ENCODE peak calls at places on chromosomes 5 and 9, in five cellular contexts. R is H9, N is kidney, A is IMR-90, W is SK-N-SH. H is an unnamed sample.
A peak's percentile ranks its signal among the peaks of the same experiment; 100 is the strongest.

GRCh38 chr9:36158917-36159316 is 10.3 kb upstream of the CCIN start:
- DNase-seq in R (no peak), N (peak; percentile 8), A (peak; percentile 35), W (no peak), H (no peak)

GRCh38 chr5:143494162-143494561 is 90.7 kb upstream of the NR3C1 start:
- DNase-seq in R (no peak), N (no peak), A (peak; percentile 94), W (no peak), H (no peak)

GRCh38 chr5:38555354-38556114 is 912 bp downstream of the LIFR start:
- DNase-seq in R (no peak), N (no peak), A (no peak), W (no peak), H (no peak)

GRCh38 chr9:14238518-14238917 is 75.4 kb downstream of the NFIB start:
- DNase-seq in R (peak; percentile 33), N (no peak), A (peak; percentile 58), W (no peak), H (no peak)

GRCh38 chr9:19925674-19926503 is 137.1 kb upstream of the SLC24A2 start:
- DNase-seq in R (peak; percentile 91), N (peak; percentile 71), A (peak; percentile 68), W (peak; percentile 77), H (peak; percentile 79)

GRCh38 chr9:38622083-38622674 is 1.8 kb upstream of the ANKRD18A start:
- DNase-seq in R (peak; percentile 53), N (peak; percentile 79), A (no peak), W (peak; percentile 64), H (peak; percentile 52)

GRCh38 chr5:62268239-62268638 is 37.8 kb upstream of the KIF2A start:
- DNase-seq in R (no peak), N (no peak), A (no peak), W (no peak), H (peak; percentile 73)

GRCh38 chr5:114237766-114238165 is 124.1 kb upstream of the KCNN2 start:
- DNase-seq in R (no peak), N (no peak), A (peak; percentile 99), W (no peak), H (no peak)

GRCh38 chr5:19739691-19740090 is 248.3 kb downstream of the CDH18 start:
- DNase-seq in R (no peak), N (no peak), A (no peak), W (peak; percentile 16), H (no peak)

DNA sequence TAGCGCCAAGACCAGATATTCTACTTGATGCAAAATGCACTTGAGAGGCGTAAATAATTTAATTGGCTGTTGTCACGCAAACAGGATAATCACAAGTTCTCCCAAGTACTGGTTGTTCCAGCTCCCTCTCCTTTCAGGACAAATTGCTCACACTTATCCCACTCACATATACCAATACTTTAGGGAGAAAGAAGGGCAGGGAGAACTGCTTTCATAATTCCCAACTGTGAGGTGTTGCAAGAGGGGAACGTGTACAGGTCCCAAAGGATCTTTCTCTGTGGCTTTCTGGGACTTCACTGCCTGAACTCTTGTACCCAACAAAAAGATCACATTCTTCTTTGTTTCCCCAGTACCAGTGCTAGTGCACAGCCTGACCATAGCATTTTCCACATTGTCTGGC is 21.5 kb upstream of the TGFBI start:
- DNase-seq in R (no peak), N (no peak), A (no peak), W (no peak), H (peak; percentile 2)
- H3K9ac ChIP-seq in R (no peak overlapping the region), N (no peak overlapping the region), A (no peak overlapping the region), W (peak overlapping the region; percentile 81), H (no peak overlapping the region)

DNA sequence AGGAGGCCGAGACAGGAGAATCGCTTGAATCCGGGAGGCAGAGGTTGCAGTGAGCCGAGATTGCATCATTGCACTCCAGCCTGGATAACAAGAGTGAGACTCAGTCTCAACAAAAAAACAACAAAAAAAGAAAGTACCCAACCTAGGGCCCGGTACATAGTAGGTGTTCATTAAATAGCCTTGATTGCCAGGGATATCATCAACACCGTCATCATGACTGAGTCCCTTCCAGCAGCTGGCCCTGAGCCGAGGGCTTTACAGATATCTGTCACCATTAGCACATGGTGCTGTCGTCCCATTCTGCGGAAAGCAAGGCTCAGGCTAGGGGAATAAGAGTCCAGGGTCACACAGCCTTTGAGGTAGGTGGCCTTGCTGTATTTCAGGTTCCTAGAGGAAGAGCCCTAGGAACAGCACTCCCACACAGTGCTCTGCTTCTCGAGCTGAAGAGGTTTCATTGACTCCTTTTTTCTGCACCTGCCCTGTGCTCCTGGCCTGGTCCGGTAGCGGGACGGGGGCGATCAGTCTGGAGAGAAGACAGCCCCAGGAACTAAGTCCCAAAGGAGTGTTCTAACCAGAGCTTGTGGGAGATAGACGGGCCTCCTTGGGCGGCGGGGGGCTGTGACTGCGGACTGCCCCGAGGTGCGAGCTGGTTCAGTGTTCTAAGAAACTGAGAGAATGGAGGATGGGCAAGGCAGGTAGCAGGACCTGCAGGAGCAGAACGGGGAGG is 48.2 kb downstream of the CXXC5 start:
- DNase-seq in R (peak; percentile 42), N (no peak), A (no peak), W (no peak), H (no peak)
- H3K9ac ChIP-seq in R (no peak overlapping the region), N (peak overlapping the region; percentile 72), A (peak overlapping the region; percentile 12), W (peak overlapping the region; percentile 85), H (peak overlapping the region; percentile 6)

DNA sequence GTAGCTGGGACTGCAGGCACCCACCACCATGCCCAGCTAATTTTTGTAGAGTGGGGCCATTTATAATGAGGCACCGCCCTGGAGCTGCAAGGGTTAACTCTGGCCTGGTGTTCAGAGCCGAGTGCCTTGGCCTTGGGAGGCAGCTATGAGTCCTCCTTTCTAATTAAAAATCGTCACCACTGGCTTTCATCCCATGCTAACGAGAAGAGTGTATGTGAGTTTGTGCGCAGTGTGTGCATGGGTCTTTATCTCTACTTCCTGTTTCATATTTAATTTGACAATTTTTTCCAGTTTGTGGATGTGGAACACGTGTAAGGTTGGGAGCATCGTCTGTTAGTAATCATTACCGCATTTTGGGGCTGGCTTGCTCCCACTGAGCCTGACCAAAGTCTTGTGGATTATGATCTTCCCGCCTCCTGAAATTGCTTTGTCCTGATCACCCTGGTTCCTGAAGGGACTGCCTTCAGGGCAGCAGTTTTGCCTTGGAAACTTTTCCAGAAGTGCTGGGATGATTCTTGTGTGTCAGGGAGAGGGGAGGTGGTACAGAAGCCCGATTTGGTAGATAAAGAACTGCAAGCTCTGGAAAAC is 76.5 kb downstream of the NDFIP1 start:
- DNase-seq in R (no peak), N (no peak), A (no peak), W (peak; percentile 50), H (no peak)
- H3K9ac ChIP-seq in R (no peak overlapping the region), N (no peak overlapping the region), A (no peak overlapping the region), W (no peak overlapping the region), H (no peak overlapping the region)

GRCh38 chr5:173924899-173925298 is 36.8 kb downstream of the CPEB4 start:
- DNase-seq in R (no peak), N (no peak), A (no peak), W (no peak), H (no peak)
- H3K9ac ChIP-seq in R (no peak overlapping the region), N (no peak overlapping the region), A (no peak overlapping the region), W (no peak overlapping the region), H (no peak overlapping the region)